ENCODE peak calls at places on chromosomes 4 and X, in ten cellular contexts. One of them, this sample, is unnamed. For H3K36me3 and H3K9me3, the result is how much of the 10 kb centered on the place peaks cover.

GRCh38 chr4:125244848-125245450 is 69.8 kb upstream of the FAT4 start:
- DNase-seq in sigmoid colon: no peak
- DNase-seq in stomach: no peak
- DNase-seq in astrocyte: no peak
- DNase-seq in tibial artery: no peak
- DNase-seq in psoas muscle: no peak
- DNase-seq in CD8-positive, alpha-beta memory T cell: no peak
- DNase-seq in suprapubic skin: no peak
- DNase-seq in A673: peak
- DNase-seq in body of pancreas: no peak
- DNase-seq in this sample: peak

GRCh38 chr4:140252144-140252741 is 98.3 kb upstream of the MAML3 start:
- DNase-seq in sigmoid colon: peak
- DNase-seq in stomach: peak
- DNase-seq in astrocyte: peak
- DNase-seq in tibial artery: no peak
- DNase-seq in psoas muscle: peak
- DNase-seq in CD8-positive, alpha-beta memory T cell: no peak
- DNase-seq in suprapubic skin: peak
- DNase-seq in A673: peak
- DNase-seq in body of pancreas: peak
- DNase-seq in this sample: no peak

GRCh38 chrX:119502727-119503483 is 34.7 kb downstream of the SLC25A5 start:
- DNase-seq in sigmoid colon: peak
- DNase-seq in stomach: peak
- DNase-seq in astrocyte: peak
- DNase-seq in tibial artery: no peak
- DNase-seq in psoas muscle: no peak
- DNase-seq in CD8-positive, alpha-beta memory T cell: peak
- DNase-seq in suprapubic skin: peak
- DNase-seq in A673: no peak
- DNase-seq in body of pancreas: peak
- DNase-seq in this sample: peak

GRCh38 chrX:348461-349117 is 30.0 kb upstream of the GTPBP6 start:
- DNase-seq in sigmoid colon: no peak
- DNase-seq in stomach: no peak
- DNase-seq in astrocyte: no peak
- DNase-seq in tibial artery: no peak
- DNase-seq in psoas muscle: peak
- DNase-seq in CD8-positive, alpha-beta memory T cell: no peak
- DNase-seq in suprapubic skin: no peak
- DNase-seq in A673: no peak
- DNase-seq in body of pancreas: no peak
- DNase-seq in this sample: no peak

GRCh38 chr4:128757712-128758111 is 51.8 kb upstream of the JADE1 start:
- DNase-seq in sigmoid colon: peak
- DNase-seq in stomach: peak
- DNase-seq in astrocyte: no peak
- DNase-seq in tibial artery: peak
- DNase-seq in psoas muscle: peak
- DNase-seq in CD8-positive, alpha-beta memory T cell: no peak
- DNase-seq in suprapubic skin: no peak
- DNase-seq in A673: no peak
- DNase-seq in body of pancreas: peak
- DNase-seq in this sample: peak

GRCh38 chr4:6196871-6197270 is 3.5 kb downstream of the JAKMIP1 start:
- DNase-seq in sigmoid colon: peak
- DNase-seq in stomach: no peak
- DNase-seq in astrocyte: no peak
- DNase-seq in tibial artery: no peak
- DNase-seq in psoas muscle: no peak
- DNase-seq in CD8-positive, alpha-beta memory T cell: no peak
- DNase-seq in suprapubic skin: no peak
- DNase-seq in A673: no peak
- DNase-seq in body of pancreas: no peak
- DNase-seq in this sample: no peak

GRCh38 chrX:114152130-114152529 is 431.8 kb upstream of the HTR2C start:
- DNase-seq in sigmoid colon: no peak
- DNase-seq in stomach: no peak
- DNase-seq in astrocyte: peak
- DNase-seq in tibial artery: no peak
- DNase-seq in psoas muscle: no peak
- DNase-seq in CD8-positive, alpha-beta memory T cell: no peak
- DNase-seq in suprapubic skin: no peak
- DNase-seq in A673: peak
- DNase-seq in body of pancreas: no peak
- DNase-seq in this sample: no peak

GRCh38 chrX:2188316-2188715 is 312.5 kb downstream of the DHRSX start:
- DNase-seq in sigmoid colon: no peak
- DNase-seq in stomach: no peak
- DNase-seq in astrocyte: no peak
- DNase-seq in tibial artery: no peak
- DNase-seq in psoas muscle: no peak
- DNase-seq in CD8-positive, alpha-beta memory T cell: no peak
- DNase-seq in suprapubic skin: no peak
- DNase-seq in A673: no peak
- DNase-seq in body of pancreas: no peak
- DNase-seq in this sample: no peak

GRCh38 chr4:5158391-5158770 is 107.1 kb downstream of the STK32B start:
- DNase-seq in sigmoid colon: no peak
- DNase-seq in stomach: no peak
- DNase-seq in astrocyte: no peak
- DNase-seq in tibial artery: no peak
- DNase-seq in psoas muscle: no peak
- DNase-seq in CD8-positive, alpha-beta memory T cell: no peak
- DNase-seq in suprapubic skin: no peak
- DNase-seq in A673: no peak
- DNase-seq in body of pancreas: no peak
- DNase-seq in this sample: no peak

GRCh38 chrX:15142084-15142715 is 127.7 kb downstream of the ASB9 start:
- DNase-seq in sigmoid colon: no peak
- DNase-seq in stomach: no peak
- DNase-seq in astrocyte: peak
- DNase-seq in tibial artery: no peak
- DNase-seq in psoas muscle: no peak
- DNase-seq in CD8-positive, alpha-beta memory T cell: no peak
- DNase-seq in suprapubic skin: no peak
- DNase-seq in A673: no peak
- DNase-seq in body of pancreas: no peak
- DNase-seq in this sample: no peak

GRCh38 chr4:47213539-47213938 is 182.2 kb downstream of the GABRB1 start:
- DNase-seq in sigmoid colon: no peak
- DNase-seq in stomach: no peak
- DNase-seq in astrocyte: no peak
- DNase-seq in tibial artery: no peak
- DNase-seq in psoas muscle: no peak
- DNase-seq in CD8-positive, alpha-beta memory T cell: no peak
- DNase-seq in suprapubic skin: no peak
- DNase-seq in A673: no peak
- DNase-seq in body of pancreas: no peak
- DNase-seq in this sample: no peak

GRCh38 chr4:77193511-77194236 is 36.7 kb downstream of the CCNG2 start:
- DNase-seq in sigmoid colon: peak
- DNase-seq in stomach: peak
- DNase-seq in astrocyte: no peak
- DNase-seq in tibial artery: peak
- DNase-seq in psoas muscle: peak
- DNase-seq in CD8-positive, alpha-beta memory T cell: peak
- DNase-seq in suprapubic skin: peak
- DNase-seq in A673: no peak
- DNase-seq in body of pancreas: no peak
- DNase-seq in this sample: no peak

GRCh38 chrX:134622056-134622812 is 36.0 kb downstream of the PLAC1 start:
- DNase-seq in sigmoid colon: no peak
- DNase-seq in stomach: no peak
- DNase-seq in astrocyte: peak
- DNase-seq in tibial artery: no peak
- DNase-seq in psoas muscle: no peak
- DNase-seq in CD8-positive, alpha-beta memory T cell: no peak
- DNase-seq in suprapubic skin: no peak
- DNase-seq in A673: peak
- DNase-seq in body of pancreas: no peak
- DNase-seq in this sample: no peak

GRCh38 chrX:40062525-40063193 is 35.1 kb downstream of the BCOR start:
- DNase-seq in sigmoid colon: peak
- DNase-seq in stomach: no peak
- DNase-seq in astrocyte: no peak
- DNase-seq in tibial artery: no peak
- DNase-seq in psoas muscle: no peak
- DNase-seq in CD8-positive, alpha-beta memory T cell: no peak
- DNase-seq in suprapubic skin: no peak
- DNase-seq in A673: no peak
- DNase-seq in body of pancreas: no peak
- DNase-seq in this sample: no peak
- H3K27ac ChIP-seq in sigmoid colon: peak
- H3K27ac ChIP-seq in stomach: no peak
- H3K27ac ChIP-seq in astrocyte: no peak
- H3K27ac ChIP-seq in tibial artery: no peak
- H3K27ac ChIP-seq in psoas muscle: no peak
- H3K27ac ChIP-seq in CD8-positive, alpha-beta memory T cell: no peak
- H3K27ac ChIP-seq in suprapubic skin: no peak
- H3K27ac ChIP-seq in A673: no peak
- H3K27ac ChIP-seq in body of pancreas: no peak
- H3K27ac ChIP-seq in this sample: peak

GRCh38 chr4:153494562-153494961 is 28.4 kb downstream of the TMEM131L start:
- DNase-seq in sigmoid colon: no peak
- DNase-seq in stomach: no peak
- DNase-seq in astrocyte: no peak
- DNase-seq in tibial artery: no peak
- DNase-seq in psoas muscle: no peak
- DNase-seq in CD8-positive, alpha-beta memory T cell: no peak
- DNase-seq in suprapubic skin: no peak
- DNase-seq in A673: no peak
- DNase-seq in body of pancreas: no peak
- DNase-seq in this sample: no peak

GRCh38 chr4:153499005-153499404 is 32.8 kb downstream of the TMEM131L start:
- DNase-seq in sigmoid colon: no peak
- DNase-seq in stomach: no peak
- DNase-seq in astrocyte: no peak
- DNase-seq in tibial artery: no peak
- DNase-seq in psoas muscle: no peak
- DNase-seq in CD8-positive, alpha-beta memory T cell: no peak
- DNase-seq in suprapubic skin: no peak
- DNase-seq in A673: no peak
- DNase-seq in body of pancreas: no peak
- DNase-seq in this sample: no peak

GRCh38 chr4:153495480-153496206 is 29.5 kb downstream of the TMEM131L start:
- DNase-seq in sigmoid colon: no peak
- DNase-seq in stomach: no peak
- DNase-seq in astrocyte: no peak
- DNase-seq in tibial artery: no peak
- DNase-seq in psoas muscle: no peak
- DNase-seq in CD8-positive, alpha-beta memory T cell: no peak
- DNase-seq in suprapubic skin: no peak
- DNase-seq in A673: no peak
- DNase-seq in body of pancreas: no peak
- DNase-seq in this sample: no peak

GRCh38 chr4:153497988-153498967 is 32.1 kb downstream of the TMEM131L start:
- DNase-seq in sigmoid colon: no peak
- DNase-seq in stomach: no peak
- DNase-seq in astrocyte: peak
- DNase-seq in tibial artery: no peak
- DNase-seq in psoas muscle: no peak
- DNase-seq in CD8-positive, alpha-beta memory T cell: no peak
- DNase-seq in suprapubic skin: no peak
- DNase-seq in A673: no peak
- DNase-seq in body of pancreas: no peak
- DNase-seq in this sample: peak

DNA sequence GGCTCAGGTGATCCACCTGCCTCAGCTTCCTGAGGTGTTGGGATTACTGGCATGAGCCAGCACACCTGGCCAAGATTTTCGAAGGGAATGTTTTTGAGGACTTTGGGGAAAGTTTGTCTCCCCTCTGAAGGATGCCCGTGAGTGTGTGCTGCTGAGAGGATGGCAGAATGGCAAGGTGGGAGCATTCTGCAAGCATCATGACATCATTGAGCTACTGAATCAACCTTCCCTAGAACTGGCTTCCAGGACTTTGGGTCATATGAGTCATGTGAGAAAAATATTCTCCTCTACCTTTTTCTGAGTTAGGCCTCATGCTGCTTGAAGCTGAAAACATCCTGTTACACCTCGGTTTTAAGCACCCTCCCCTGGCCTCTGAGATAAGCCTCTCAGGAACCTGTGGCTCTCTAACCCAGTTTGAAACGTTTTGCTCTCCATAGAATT is 31.0 kb downstream of the TMEM131L start:
- DNase-seq in sigmoid colon: no peak
- DNase-seq in stomach: no peak
- DNase-seq in astrocyte: peak
- DNase-seq in tibial artery: no peak
- DNase-seq in psoas muscle: no peak
- DNase-seq in CD8-positive, alpha-beta memory T cell: no peak
- DNase-seq in suprapubic skin: no peak
- DNase-seq in A673: no peak
- DNase-seq in body of pancreas: no peak
- DNase-seq in this sample: peak
- H3K36me3 ChIP-seq in sigmoid colon: under half
- H3K36me3 ChIP-seq in stomach: under half
- H3K36me3 ChIP-seq in astrocyte: under half
- H3K36me3 ChIP-seq in tibial artery: under half
- H3K36me3 ChIP-seq in psoas muscle: under half
- H3K36me3 ChIP-seq in CD8-positive, alpha-beta memory T cell: under half
- H3K36me3 ChIP-seq in suprapubic skin: under half
- H3K36me3 ChIP-seq in A673: under half
- H3K36me3 ChIP-seq in body of pancreas: under half
- H3K36me3 ChIP-seq in this sample: under half

DNA sequence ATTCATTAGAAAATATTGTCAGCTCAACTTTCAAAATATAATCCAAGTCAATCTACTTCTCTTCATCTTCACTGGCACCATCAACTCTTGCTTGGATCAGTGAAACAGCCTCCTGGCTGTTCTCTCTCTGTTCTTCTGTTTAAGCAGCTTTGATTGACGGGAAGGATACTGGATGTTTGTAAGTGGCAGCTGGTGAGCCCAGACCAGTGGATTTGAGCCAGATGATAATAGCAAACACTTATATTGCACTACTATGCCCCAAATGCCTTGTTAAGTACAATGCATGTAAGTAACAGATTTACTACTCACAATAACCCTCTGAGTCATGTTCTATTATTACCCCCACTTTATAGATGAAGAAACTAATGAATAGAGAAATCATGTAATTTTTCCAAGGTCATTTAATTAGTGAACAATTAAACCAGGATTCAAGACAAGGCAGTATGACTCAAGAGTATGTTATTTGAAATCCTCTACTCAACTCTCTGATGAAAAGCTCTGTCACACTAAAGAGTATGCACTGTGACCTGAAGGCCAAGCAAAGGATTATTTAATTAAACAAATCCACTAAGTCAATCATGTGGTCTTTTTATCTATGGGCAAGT is 44.8 kb downstream of the SPANXN3 start:
- DNase-seq in sigmoid colon: no peak
- DNase-seq in stomach: no peak
- DNase-seq in astrocyte: no peak
- DNase-seq in tibial artery: no peak
- DNase-seq in psoas muscle: no peak
- DNase-seq in CD8-positive, alpha-beta memory T cell: no peak
- DNase-seq in suprapubic skin: no peak
- DNase-seq in A673: no peak
- DNase-seq in body of pancreas: no peak
- DNase-seq in this sample: no peak
- H3K9me3 ChIP-seq in sigmoid colon: under half
- H3K9me3 ChIP-seq in stomach: under half
- H3K9me3 ChIP-seq in astrocyte: under half
- H3K9me3 ChIP-seq in tibial artery: under half
- H3K9me3 ChIP-seq in psoas muscle: under half
- H3K9me3 ChIP-seq in CD8-positive, alpha-beta memory T cell: under half
- H3K9me3 ChIP-seq in suprapubic skin: under half
- H3K9me3 ChIP-seq in A673: under half
- H3K9me3 ChIP-seq in body of pancreas: under half
- H3K9me3 ChIP-seq in this sample: under half

GRCh38 chr4:123651127-123651526 is 254.5 kb downstream of the SPRY1 start:
- DNase-seq in sigmoid colon: no peak
- DNase-seq in stomach: no peak
- DNase-seq in astrocyte: no peak
- DNase-seq in tibial artery: no peak
- DNase-seq in psoas muscle: no peak
- DNase-seq in CD8-positive, alpha-beta memory T cell: no peak
- DNase-seq in suprapubic skin: no peak
- DNase-seq in A673: no peak
- DNase-seq in body of pancreas: no peak
- DNase-seq in this sample: no peak
- H3K27ac ChIP-seq in sigmoid colon: peak
- H3K27ac ChIP-seq in stomach: peak
- H3K27ac ChIP-seq in astrocyte: no peak
- H3K27ac ChIP-seq in tibial artery: peak
- H3K27ac ChIP-seq in psoas muscle: peak
- H3K27ac ChIP-seq in CD8-positive, alpha-beta memory T cell: no peak
- H3K27ac ChIP-seq in suprapubic skin: peak
- H3K27ac ChIP-seq in A673: no peak
- H3K27ac ChIP-seq in body of pancreas: peak
- H3K27ac ChIP-seq in this sample: no peak